ENCODE peak calls at places on chromosomes 7 and 10, in nine cellular contexts. M, Z, H, I, A, N, K, Y and R are unnamed samples. For H3K4me1, the result is how much of the 10 kb centered on the place peaks cover.

GRCh38 chr10:92381543-92381954 is 90.6 kb downstream of the MARCHF5 start:
- DNase-seq in M (no peak), Z (no peak), H (no peak), I (no peak), A (no peak), N (no peak), K (no peak), Y (no peak), R (no peak)

GRCh38 chr7:34991938-34992840 is 45.1 kb downstream of the DPY19L1 start:
- DNase-seq in M (no peak), Z (no peak), H (peak), I (peak), A (no peak), N (no peak), K (no peak), Y (no peak), R (no peak)

GRCh38 chr10:102796407-102797176 is 40.6 kb downstream of the CYP17A1 start:
- DNase-seq in M (peak), Z (peak), H (no peak), I (peak), A (peak), N (peak), K (no peak), Y (no peak), R (peak)

GRCh38 chr10:71713135-71714040 is 6.2 kb downstream of the C10orf105 start:
- DNase-seq in M (peak), Z (peak), H (no peak), I (peak), A (peak), N (peak), K (no peak), Y (peak), R (peak)

GRCh38 chr7:28591275-28591674 is 179.0 kb downstream of the CREB5 start:
- DNase-seq in M (no peak), Z (no peak), H (no peak), I (no peak), A (no peak), N (no peak), K (no peak), Y (no peak), R (no peak)

GRCh38 chr7:37390149-37390548 is 58.5 kb downstream of the ELMO1 start:
- DNase-seq in M (no peak), Z (no peak), H (no peak), I (no peak), A (no peak), N (no peak), K (no peak), Y (no peak), R (no peak)

GRCh38 chr7:34247468-34247867 is 342.1 kb downstream of the BMPER start:
- DNase-seq in M (no peak), Z (no peak), H (no peak), I (no peak), A (no peak), N (no peak), K (no peak), Y (no peak), R (no peak)

GRCh38 chr10:124701881-124702656 is 42.1 kb downstream of the FAM53B start:
- DNase-seq in M (no peak), Z (peak), H (no peak), I (peak), A (no peak), N (no peak), K (no peak), Y (peak), R (no peak)

GRCh38 chr10:33010132-33011037 is 52.4 kb upstream of the ITGB1 start:
- DNase-seq in M (no peak), Z (no peak), H (peak), I (no peak), A (no peak), N (no peak), K (peak), Y (peak), R (no peak)

GRCh38 chr7:54349259-54349658 is 192.9 kb upstream of the VSTM2A start:
- DNase-seq in M (no peak), Z (no peak), H (no peak), I (no peak), A (no peak), N (no peak), K (no peak), Y (no peak), R (no peak)

GRCh38 chr7:12889391-12889790 is 202.0 kb downstream of the ARL4A start:
- DNase-seq in M (no peak), Z (no peak), H (no peak), I (no peak), A (no peak), N (no peak), K (no peak), Y (no peak), R (no peak)

GRCh38 chr7:100087055-100087750 is 1.6 kb upstream of the COPS6 start:
- DNase-seq in M (no peak), Z (no peak), H (peak), I (no peak), A (no peak), N (no peak), K (no peak), Y (no peak), R (no peak)

GRCh38 chr7:47940482-47941001 is 7.7 kb downstream of the PKD1L1 start:
- DNase-seq in M (no peak), Z (no peak), H (no peak), I (peak), A (no peak), N (no peak), K (no peak), Y (no peak), R (no peak)

GRCh38 chr10:130194194-130194990 is 58.2 kb downstream of the GLRX3 start:
- DNase-seq in M (no peak), Z (no peak), H (no peak), I (no peak), A (no peak), N (no peak), K (no peak), Y (no peak), R (no peak)

GRCh38 chr7:78562191-78562590 is 763.6 kb downstream of the PHTF2 start:
- DNase-seq in M (no peak), Z (no peak), H (no peak), I (no peak), A (no peak), N (no peak), K (no peak), Y (no peak), R (no peak)
- TF ChIP-seq EP300 in M (no peak), Z (no peak), H (no peak), I (no peak), A (no peak), N (no peak), K (no peak), Y (no peak), R (no peak)

GRCh38 chr10:79193694-79194382 is 125.1 kb downstream of the ZMIZ1 start:
- DNase-seq in M (no peak), Z (no peak), H (no peak), I (no peak), A (no peak), N (no peak), K (no peak), Y (no peak), R (no peak)
- H3K4me1 ChIP-seq in M (under half), Z (under half), H (half or more), I (under half), A (under half), N (under half), K (under half), Y (under half), R (half or more)

DNA sequence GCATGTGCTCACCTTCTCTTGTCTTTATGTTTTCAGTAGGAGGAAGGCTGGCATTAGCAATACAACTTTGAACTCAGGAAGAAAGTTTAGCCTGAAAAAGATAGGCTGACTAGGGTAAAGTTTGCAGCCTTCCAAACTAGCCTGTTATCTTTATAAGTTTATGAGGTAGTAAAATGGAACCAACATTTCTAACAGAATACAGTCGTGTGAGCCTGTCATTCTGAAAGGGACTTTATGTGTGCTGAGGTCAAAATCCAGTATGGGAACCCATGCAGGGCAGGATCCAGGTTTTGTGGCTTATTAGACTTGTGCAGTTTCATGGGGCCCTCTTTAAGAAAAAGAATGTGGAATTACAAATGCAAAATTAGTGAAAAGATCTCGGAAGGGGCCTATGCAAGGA is 201.0 kb upstream of the PRPS1L1 start:
- DNase-seq in M (no peak), Z (no peak), H (no peak), I (peak), A (no peak), N (no peak), K (no peak), Y (no peak), R (no peak)
- TF ChIP-seq POLR2A in M (no peak), Z (no peak), H (no peak), I (no peak), A (no peak), N (no peak), K (no peak), Y (no peak), R (no peak)

DNA sequence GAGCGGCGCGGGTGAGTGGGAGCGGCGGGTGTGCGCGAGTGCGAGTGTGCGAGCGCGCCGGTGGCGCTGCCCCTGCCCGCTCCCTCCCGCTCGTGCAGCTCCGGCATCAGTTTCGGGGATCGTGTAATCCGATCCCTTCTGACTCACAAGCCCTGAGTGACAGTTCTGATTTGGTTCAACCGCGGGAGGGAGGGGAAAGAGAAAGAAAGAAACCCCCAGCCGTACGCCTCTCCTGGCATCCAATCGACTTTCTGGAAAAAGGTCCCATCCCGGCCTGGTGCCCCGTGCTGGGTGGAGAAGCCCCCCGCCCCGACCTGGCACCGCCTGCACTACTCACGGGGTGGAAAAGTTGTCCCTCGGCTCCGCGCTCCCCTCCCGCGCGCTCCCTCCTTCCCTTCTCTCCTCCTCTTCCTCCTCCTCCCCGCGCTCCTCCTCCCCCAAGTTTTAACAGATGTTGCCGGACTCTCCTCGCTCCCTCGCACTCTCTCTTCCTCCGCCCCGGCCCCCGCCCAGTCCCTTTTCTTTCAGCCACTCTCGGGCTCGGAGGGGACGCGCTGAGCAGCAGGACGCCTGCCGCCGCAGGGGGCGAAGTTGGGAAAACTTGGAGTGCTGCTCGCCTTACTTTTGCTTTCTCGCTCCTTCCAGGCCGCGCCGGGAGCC is at the start of gene GLI3:
- DNase-seq in M (peak), Z (peak), H (peak), I (peak), A (peak), N (peak), K (no peak), Y (peak), R (peak)
- TF ChIP-seq EP300 in M (no peak), Z (peak), H (no peak), I (no peak), A (no peak), N (peak), K (no peak), Y (no peak), R (no peak)

DNA sequence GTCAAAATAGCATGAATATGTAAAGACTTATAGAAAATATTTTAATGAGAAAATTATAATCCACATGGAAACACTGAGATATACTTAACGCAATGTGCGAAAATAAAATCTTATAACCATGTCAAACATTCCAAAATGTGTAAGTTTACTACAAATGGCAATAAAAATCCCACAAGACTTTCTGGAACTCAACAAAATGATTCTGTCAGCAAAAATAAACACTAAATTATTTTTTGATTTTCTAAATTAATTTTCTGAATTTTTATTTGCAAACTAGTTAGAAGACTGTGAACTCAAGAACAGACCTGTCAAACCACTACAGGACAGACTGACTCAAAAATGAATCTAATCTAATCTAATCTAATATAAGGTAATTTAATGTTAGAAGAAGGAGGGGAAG is 160.8 kb upstream of the KCTD7 start:
- DNase-seq in M (no peak), Z (no peak), H (no peak), I (no peak), A (no peak), N (no peak), K (no peak), Y (no peak), R (no peak)
- H3K4me1 ChIP-seq in M (under half), Z (under half), H (under half), I (under half), A (under half), N (under half), K (under half), Y (under half), R (under half)

GRCh38 chr10:62804384-62805138 is at the start of gene ADO:
- DNase-seq in M (peak), Z (peak), H (peak), I (peak), A (peak), N (peak), K (peak), Y (peak), R (peak)
- TF ChIP-seq POLR2A in M (peak), Z (peak), H (peak), I (peak), A (no peak), N (peak), K (peak), Y (peak), R (peak)

GRCh38 chr7:98123073-98123696 is 16.5 kb downstream of the LMTK2 start:
- DNase-seq in M (no peak), Z (no peak), H (no peak), I (no peak), A (no peak), N (no peak), K (no peak), Y (no peak), R (no peak)

GRCh38 chr7:98128346-98128745 is 21.7 kb downstream of the LMTK2 start:
- DNase-seq in M (no peak), Z (no peak), H (no peak), I (no peak), A (no peak), N (no peak), K (no peak), Y (no peak), R (no peak)

GRCh38 chr7:98130959-98131358 is 24.3 kb downstream of the LMTK2 start:
- DNase-seq in M (no peak), Z (no peak), H (no peak), I (no peak), A (no peak), N (no peak), K (no peak), Y (no peak), R (no peak)

GRCh38 chr7:98125758-98126157 is 19.1 kb downstream of the LMTK2 start:
- DNase-seq in M (no peak), Z (no peak), H (no peak), I (no peak), A (no peak), N (no peak), K (no peak), Y (no peak), R (no peak)

DNA sequence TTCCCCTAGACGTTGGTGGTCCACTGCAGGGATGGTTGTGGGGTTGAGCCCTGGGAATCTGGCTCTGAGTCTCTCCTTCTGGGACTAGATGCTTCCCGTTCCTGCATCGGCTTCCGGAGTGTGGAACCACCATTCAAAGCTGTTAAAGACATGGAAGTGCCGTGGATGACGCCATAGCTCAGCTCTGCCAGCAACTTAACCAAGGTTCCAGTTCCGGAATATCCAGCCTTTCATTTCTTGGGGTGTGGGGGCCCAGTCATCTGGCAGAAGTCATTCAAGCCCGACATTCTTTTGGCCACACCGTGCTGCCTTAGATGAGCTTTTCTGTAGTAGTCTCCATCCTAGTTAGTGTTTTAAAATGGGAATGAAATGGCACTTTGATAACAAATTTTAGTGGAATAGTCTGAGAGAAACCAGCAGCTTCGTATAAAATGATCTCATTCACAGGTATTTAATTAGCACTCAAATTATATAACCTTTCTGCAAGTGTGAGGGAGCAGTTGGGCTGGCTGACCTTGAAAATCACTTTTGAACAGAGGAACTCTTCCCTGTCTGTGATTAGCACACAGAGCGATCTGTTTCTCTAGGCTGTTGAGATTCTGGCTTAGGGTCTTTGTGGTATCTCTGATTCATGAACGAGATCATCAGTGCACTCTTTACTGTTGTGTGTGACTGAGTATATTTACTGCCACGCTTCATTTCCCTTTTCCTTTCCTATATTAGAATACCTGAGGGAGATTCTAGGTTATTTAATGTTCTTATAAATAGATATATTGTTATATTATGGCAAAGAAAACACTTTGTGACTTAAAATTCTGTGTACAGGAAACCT is 19.9 kb downstream of the LMTK2 start:
- DNase-seq in M (no peak), Z (no peak), H (no peak), I (no peak), A (no peak), N (no peak), K (peak), Y (no peak), R (no peak)
- TF ChIP-seq EP300 in M (no peak), Z (no peak), H (no peak), I (no peak), A (no peak), N (no peak), K (no peak), Y (no peak), R (no peak)